ENCODE peak calls at places on chromosomes 5 and 9, in six cellular contexts. One of them, this sample, is unnamed.

GRCh38 chr5:1127991-1128785 is 16.3 kb upstream of the SLC12A7 start:
- DNase-seq in HCT116: no peak
- DNase-seq in Panc1: no peak
- DNase-seq in GM12878: no peak
- DNase-seq in A549: no peak
- DNase-seq in HepG2: no peak
- DNase-seq in this sample: no peak

GRCh38 chr9:113569472-113570060 is 106.0 kb downstream of the RGS3 start:
- DNase-seq in HCT116: no peak
- DNase-seq in Panc1: no peak
- DNase-seq in GM12878: no peak
- DNase-seq in A549: no peak
- DNase-seq in HepG2: no peak
- DNase-seq in this sample: no peak

GRCh38 chr9:133702798-133703570 is 35.2 kb downstream of the SARDH start:
- DNase-seq in HCT116: no peak
- DNase-seq in Panc1: no peak
- DNase-seq in GM12878: no peak
- DNase-seq in A549: no peak
- DNase-seq in HepG2: no peak
- DNase-seq in this sample: peak

GRCh38 chr5:81422671-81423070 is 28.7 kb upstream of the ACOT12 start:
- DNase-seq in HCT116: no peak
- DNase-seq in Panc1: peak
- DNase-seq in GM12878: no peak
- DNase-seq in A549: peak
- DNase-seq in HepG2: peak
- DNase-seq in this sample: no peak

GRCh38 chr5:158056426-158056825 is 197.5 kb upstream of the CLINT1 start:
- DNase-seq in HCT116: no peak
- DNase-seq in Panc1: no peak
- DNase-seq in GM12878: no peak
- DNase-seq in A549: no peak
- DNase-seq in HepG2: no peak
- DNase-seq in this sample: no peak

GRCh38 chr5:19608434-19608833 is 379.6 kb downstream of the CDH18 start:
- DNase-seq in HCT116: no peak
- DNase-seq in Panc1: peak
- DNase-seq in GM12878: no peak
- DNase-seq in A549: no peak
- DNase-seq in HepG2: no peak
- DNase-seq in this sample: peak

GRCh38 chr5:141850183-141850768 is 27.9 kb downstream of the PCDH1 start:
- DNase-seq in HCT116: no peak
- DNase-seq in Panc1: no peak
- DNase-seq in GM12878: no peak
- DNase-seq in A549: peak
- DNase-seq in HepG2: no peak
- DNase-seq in this sample: no peak

GRCh38 chr9:16150938-16151650 is 598.3 kb downstream of the CCDC171 start:
- DNase-seq in HCT116: no peak
- DNase-seq in Panc1: no peak
- DNase-seq in GM12878: peak
- DNase-seq in A549: no peak
- DNase-seq in HepG2: no peak
- DNase-seq in this sample: no peak

GRCh38 chr9:91164724-91165520 is 196.8 kb downstream of the AUH start:
- DNase-seq in HCT116: peak
- DNase-seq in Panc1: no peak
- DNase-seq in GM12878: no peak
- DNase-seq in A549: peak
- DNase-seq in HepG2: peak
- DNase-seq in this sample: no peak

GRCh38 chr9:72401396-72401795 is 36.4 kb upstream of the ZFAND5 start:
- DNase-seq in HCT116: no peak
- DNase-seq in Panc1: no peak
- DNase-seq in GM12878: no peak
- DNase-seq in A549: no peak
- DNase-seq in HepG2: no peak
- DNase-seq in this sample: no peak

GRCh38 chr5:55856511-55857246 is 5.5 kb downstream of the IL31RA start:
- DNase-seq in HCT116: no peak
- DNase-seq in Panc1: no peak
- DNase-seq in GM12878: no peak
- DNase-seq in A549: no peak
- DNase-seq in HepG2: no peak
- DNase-seq in this sample: no peak

GRCh38 chr9:15272377-15272928 is 34.6 kb downstream of the TTC39B start:
- DNase-seq in HCT116: no peak
- DNase-seq in Panc1: no peak
- DNase-seq in GM12878: no peak
- DNase-seq in A549: no peak
- DNase-seq in HepG2: no peak
- DNase-seq in this sample: no peak

DNA sequence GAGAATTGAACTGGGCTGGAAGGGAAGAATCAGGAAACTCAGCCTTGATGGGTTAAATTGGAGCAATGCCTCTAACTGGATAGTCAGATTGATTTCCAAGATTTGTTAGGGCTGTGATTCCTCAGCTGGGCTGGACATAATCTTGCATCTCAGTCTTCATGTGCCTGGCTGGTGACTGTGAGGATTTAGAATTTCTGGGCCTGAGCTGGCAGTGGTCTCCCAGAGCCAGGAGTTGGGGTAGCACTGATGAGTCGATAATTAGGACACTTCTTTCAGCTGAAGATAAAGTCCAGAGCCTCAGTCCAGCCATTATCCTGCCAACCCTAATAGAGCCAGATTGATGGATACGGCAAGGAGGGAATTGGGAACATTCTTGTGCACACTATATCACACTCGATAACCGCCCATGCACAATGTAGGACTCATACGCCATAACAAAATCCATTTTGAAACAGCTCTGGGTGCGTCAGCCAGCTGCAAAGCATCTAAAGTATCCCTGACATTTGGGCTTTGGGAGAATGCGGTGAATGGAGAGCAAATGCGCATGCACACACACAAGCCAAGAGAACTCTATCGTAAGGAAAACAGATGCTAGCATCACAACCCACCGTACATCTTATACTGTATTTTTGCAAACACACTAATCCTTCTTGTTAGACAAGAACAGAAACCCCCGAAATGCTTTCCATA is 405.1 kb upstream of the KLF4 start:
- DNase-seq in HCT116: no peak
- DNase-seq in Panc1: no peak
- DNase-seq in GM12878: no peak
- DNase-seq in A549: no peak
- DNase-seq in HepG2: no peak
- DNase-seq in this sample: peak
- TF ChIP-seq REST in HCT116: no peak
- TF ChIP-seq REST in Panc1: no peak
- TF ChIP-seq REST in GM12878: no peak
- TF ChIP-seq REST in A549: no peak
- TF ChIP-seq REST in HepG2: no peak
- TF ChIP-seq REST in this sample: no peak

GRCh38 chr9:93636667-93637066 is 60.3 kb downstream of the PHF2 start:
- DNase-seq in HCT116: no peak
- DNase-seq in Panc1: no peak
- DNase-seq in GM12878: no peak
- DNase-seq in A549: no peak
- DNase-seq in HepG2: no peak
- DNase-seq in this sample: no peak

GRCh38 chr9:93636172-93636661 is 59.8 kb downstream of the PHF2 start:
- DNase-seq in HCT116: no peak
- DNase-seq in Panc1: no peak
- DNase-seq in GM12878: no peak
- DNase-seq in A549: no peak
- DNase-seq in HepG2: no peak
- DNase-seq in this sample: no peak

GRCh38 chr9:93633492-93634221 is 57.3 kb downstream of the PHF2 start:
- DNase-seq in HCT116: no peak
- DNase-seq in Panc1: no peak
- DNase-seq in GM12878: no peak
- DNase-seq in A549: no peak
- DNase-seq in HepG2: no peak
- DNase-seq in this sample: no peak

GRCh38 chr9:93635186-93636107 is 59.1 kb downstream of the PHF2 start:
- DNase-seq in HCT116: no peak
- DNase-seq in Panc1: no peak
- DNase-seq in GM12878: no peak
- DNase-seq in A549: no peak
- DNase-seq in HepG2: no peak
- DNase-seq in this sample: no peak

GRCh38 chr9:93634311-93635185 is 58.2 kb downstream of the PHF2 start:
- DNase-seq in HCT116: no peak
- DNase-seq in Panc1: no peak
- DNase-seq in GM12878: no peak
- DNase-seq in A549: no peak
- DNase-seq in HepG2: no peak
- DNase-seq in this sample: no peak
- TF ChIP-seq REST in HCT116: no peak
- TF ChIP-seq REST in Panc1: no peak
- TF ChIP-seq REST in GM12878: no peak
- TF ChIP-seq REST in A549: no peak
- TF ChIP-seq REST in HepG2: no peak
- TF ChIP-seq REST in this sample: no peak

DNA sequence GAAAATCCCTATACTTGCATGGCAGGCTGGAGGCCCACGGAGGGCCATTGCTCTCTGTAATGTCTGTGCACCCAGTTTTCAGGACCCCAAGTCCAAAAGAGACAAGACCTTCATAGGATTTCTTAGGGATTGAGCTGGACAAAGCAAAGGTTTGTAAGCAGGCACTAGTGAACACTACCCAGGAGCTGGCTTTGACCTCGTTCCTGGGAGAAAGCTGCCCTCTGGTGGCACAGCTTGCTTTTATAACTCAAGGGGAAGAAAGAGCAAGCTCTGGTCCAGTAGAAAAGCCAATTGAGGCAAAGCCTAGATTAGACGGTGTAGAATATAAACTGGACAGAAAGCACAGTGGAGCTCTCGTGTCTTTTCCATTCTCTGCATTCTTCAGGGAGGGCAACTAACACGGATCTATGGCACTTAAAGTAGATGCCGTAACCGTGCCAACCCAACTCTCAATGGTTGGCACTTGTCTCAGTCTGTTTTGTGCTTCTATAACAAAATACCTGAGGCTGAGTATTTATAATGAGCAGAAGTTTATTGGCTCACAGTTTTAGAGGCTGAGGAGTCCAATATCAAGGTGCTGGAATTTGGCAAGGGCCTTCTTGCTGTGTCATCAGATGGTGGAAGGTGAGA is 7.9 kb downstream of the GABRP start:
- DNase-seq in HCT116: peak
- DNase-seq in Panc1: no peak
- DNase-seq in GM12878: no peak
- DNase-seq in A549: peak
- DNase-seq in HepG2: peak
- DNase-seq in this sample: peak
- TF ChIP-seq REST in HCT116: no peak
- TF ChIP-seq REST in Panc1: no peak
- TF ChIP-seq REST in GM12878: no peak
- TF ChIP-seq REST in A549: no peak
- TF ChIP-seq REST in HepG2: no peak
- TF ChIP-seq REST in this sample: no peak

DNA sequence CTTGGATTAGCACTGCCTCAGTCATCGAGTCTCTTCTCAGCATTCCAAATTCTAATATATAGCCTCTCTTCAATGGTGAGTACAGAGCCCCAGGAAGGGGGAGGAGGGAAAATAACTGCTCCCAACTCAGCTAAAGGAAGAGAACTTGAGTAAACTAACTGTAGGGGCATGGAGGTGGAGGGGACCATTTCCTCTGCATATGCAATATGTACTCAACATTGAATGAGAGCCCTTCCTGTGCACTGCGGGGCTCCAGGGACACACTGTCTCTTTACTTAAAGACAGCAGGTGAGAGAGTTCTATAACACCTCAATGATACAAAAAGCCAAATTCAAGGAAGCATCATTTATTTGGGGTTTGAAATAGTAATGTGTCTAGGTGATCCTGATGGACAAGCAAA is 75.1 kb downstream of the GNAQ start:
- DNase-seq in HCT116: no peak
- DNase-seq in Panc1: no peak
- DNase-seq in GM12878: no peak
- DNase-seq in A549: no peak
- DNase-seq in HepG2: no peak
- DNase-seq in this sample: peak
- TF ChIP-seq REST in HCT116: no peak
- TF ChIP-seq REST in Panc1: no peak
- TF ChIP-seq REST in GM12878: no peak
- TF ChIP-seq REST in A549: no peak
- TF ChIP-seq REST in HepG2: no peak
- TF ChIP-seq REST in this sample: no peak

DNA sequence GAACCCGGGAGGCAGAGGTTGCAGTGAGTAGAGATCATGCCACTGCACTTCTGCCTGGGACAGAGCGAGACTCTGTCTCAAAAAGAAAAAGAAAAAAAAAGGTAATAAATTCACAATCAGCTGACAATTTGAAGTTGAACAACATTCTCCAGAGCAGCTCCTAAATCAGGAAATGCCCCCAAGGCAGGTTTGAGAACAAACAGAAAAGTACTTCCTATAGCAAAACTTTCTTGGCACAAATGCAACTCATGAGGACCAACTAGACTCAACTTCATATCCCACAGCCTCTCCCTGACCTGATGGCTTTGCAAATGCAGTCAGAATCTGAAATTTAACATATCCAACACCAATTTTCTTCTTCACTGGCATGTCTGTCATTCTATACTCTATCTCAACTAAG is 113.4 kb downstream of the MAPKAP1 start:
- DNase-seq in HCT116: no peak
- DNase-seq in Panc1: no peak
- DNase-seq in GM12878: no peak
- DNase-seq in A549: no peak
- DNase-seq in HepG2: no peak
- DNase-seq in this sample: no peak
- TF ChIP-seq REST in HCT116: no peak
- TF ChIP-seq REST in Panc1: no peak
- TF ChIP-seq REST in GM12878: no peak
- TF ChIP-seq REST in A549: no peak
- TF ChIP-seq REST in HepG2: no peak
- TF ChIP-seq REST in this sample: no peak

GRCh38 chr9:138013836-138014569 is 136.4 kb downstream of the CACNA1B start:
- DNase-seq in HCT116: no peak
- DNase-seq in Panc1: no peak
- DNase-seq in GM12878: no peak
- DNase-seq in A549: no peak
- DNase-seq in HepG2: no peak
- DNase-seq in this sample: no peak
- TF ChIP-seq REST in HCT116: no peak
- TF ChIP-seq REST in Panc1: no peak
- TF ChIP-seq REST in GM12878: no peak
- TF ChIP-seq REST in A549: no peak
- TF ChIP-seq REST in HepG2: no peak
- TF ChIP-seq REST in this sample: no peak

DNA sequence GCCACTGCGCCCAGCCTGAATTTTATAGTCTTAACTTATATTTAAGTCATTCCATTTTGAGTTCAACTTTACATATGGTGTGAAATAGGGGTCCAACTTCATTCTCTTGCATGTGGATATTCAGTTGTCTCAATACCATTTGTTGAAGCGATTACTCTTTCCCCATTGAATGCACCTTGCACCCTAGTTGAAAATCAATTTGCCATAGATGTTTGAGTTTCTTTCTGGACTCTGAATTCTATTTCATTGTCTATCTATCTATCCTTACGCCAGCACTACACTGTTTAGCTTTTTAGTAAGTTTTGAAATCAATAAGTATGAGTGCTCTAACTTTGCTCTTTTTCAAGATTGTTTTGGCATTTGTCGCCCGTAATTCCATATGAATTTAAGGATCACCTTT is 49.8 kb downstream of the TMOD1 start:
- DNase-seq in HCT116: no peak
- DNase-seq in Panc1: no peak
- DNase-seq in GM12878: no peak
- DNase-seq in A549: no peak
- DNase-seq in HepG2: no peak
- DNase-seq in this sample: no peak
- TF ChIP-seq REST in HCT116: no peak
- TF ChIP-seq REST in Panc1: no peak
- TF ChIP-seq REST in GM12878: no peak
- TF ChIP-seq REST in A549: no peak
- TF ChIP-seq REST in HepG2: no peak
- TF ChIP-seq REST in this sample: no peak